ENCODE peak calls at places on chromosome 9, in six cellular contexts. O, Z, D, V, I and E are unnamed samples.

GRCh38 chr9:14198544-14199510 is 115.1 kb downstream of the NFIB start:
- DNase-seq in O (peak; percentile 79), I (no peak), D (no peak), V (no peak), Z (no peak), E (peak; percentile 51)

GRCh38 chr9:112031400-112031799 is 134.8 kb downstream of the UGCG start:
- DNase-seq in Z (no peak), I (no peak), D (no peak), V (no peak), O (no peak), E (no peak)

GRCh38 chr9:133976888-133977287 is 15.2 kb downstream of the VAV2 start:
- DNase-seq in Z (no peak), V (no peak), I (no peak), O (no peak), D (no peak), E (no peak)

GRCh38 chr9:90988318-90988717 is 186.7 kb downstream of the SYK start:
- DNase-seq in O (peak; percentile 27), V (no peak), D (no peak), I (no peak), Z (no peak), E (no peak)

GRCh38 chr9:37471942-37472679 is 6.9 kb upstream of the ZBTB5 start:
- DNase-seq in Z (no peak), D (no peak), O (peak; percentile 90), I (no peak), V (no peak), E (peak; percentile 13)

GRCh38 chr9:126860757-126861466 is 473 bp downstream of the ZBTB34 start:
- DNase-seq in V (no peak), D (no peak), O (no peak), Z (peak; percentile 44), I (no peak), E (no peak)

GRCh38 chr9:89967527-89967926 is 362.7 kb downstream of the GADD45G start:
- DNase-seq in D (no peak), V (no peak), Z (no peak), I (no peak), O (no peak), E (no peak)

GRCh38 chr9:106885451-106885850 is 22.5 kb downstream of the ZNF462 start:
- DNase-seq in I (no peak), V (no peak), Z (no peak), O (peak; percentile 98), D (no peak), E (no peak)

GRCh38 chr9:1619915-1620705 is 395.0 kb upstream of the SMARCA2 start:
- DNase-seq in O (peak; percentile 11), V (no peak), Z (no peak), I (no peak), D (no peak), E (no peak)

GRCh38 chr9:126160067-126160853 is 166.4 kb upstream of the MVB12B start:
- DNase-seq in V (no peak), I (no peak), D (no peak), O (no peak), Z (no peak), E (no peak)

GRCh38 chr9:119803679-119804078 is 434.4 kb upstream of the BRINP1 start:
- DNase-seq in I (no peak), Z (no peak), V (no peak), O (no peak), D (no peak), E (no peak)

GRCh38 chr9:136650648-136651047 is 12.1 kb upstream of the EGFL7 start:
- DNase-seq in O (no peak), D (no peak), I (no peak), V (no peak), Z (no peak), E (no peak)

GRCh38 chr9:135471751-135472640 is 7.6 kb upstream of the PPP1R26 start:
- DNase-seq in I (no peak), V (no peak), O (no peak), D (no peak), Z (peak; percentile 43), E (no peak)

GRCh38 chr9:129777769-129778130 is 24.9 kb upstream of the PTGES start:
- DNase-seq in D (no peak), V (no peak), O (no peak), Z (no peak), I (no peak), E (no peak)